ENCODE peak calls at places on chromosome 3, in ten cellular contexts. J is cardiac muscle cell; O is ovary; D is IMR-90; F is effector memory CD4-positive, alpha-beta T cell; Y is NB4; H is astrocyte of the spinal cord; P is SJSA1; L is lower leg skin; B is PC-9. U is an unnamed sample.

GRCh38 chr3:160381470-160381869 is 17.6 kb downstream of the IFT80 start:
- DNase-seq in J (no peak), O (no peak), D (peak; percentile 66), F (no peak), Y (no peak), H (no peak), P (no peak), L (no peak), B (no peak), U (no peak)

GRCh38 chr3:187662848-187663407 is 7.3 kb downstream of the SST start:
- DNase-seq in J (no peak), O (no peak), D (no peak), F (no peak), Y (peak; percentile 10), H (no peak), P (no peak), L (no peak), B (no peak), U (no peak)

GRCh38 chr3:58093573-58094195 is 85.5 kb downstream of the FLNB start:
- DNase-seq in J (no peak), O (no peak), D (peak; percentile 77), F (no peak), Y (peak; percentile 26), H (peak; percentile 82), P (peak; percentile 47), L (no peak), B (peak; percentile 67), U (no peak)

GRCh38 chr3:182979719-182980191 is 583 bp downstream of the DCUN1D1 start:
- DNase-seq in J (peak; percentile 57), O (peak; percentile 26), D (peak; percentile 5), F (no peak), Y (peak; percentile 63), H (peak; percentile 17), P (no peak), L (peak; percentile 87), B (peak; percentile 56), U (peak; percentile 39)

GRCh38 chr3:12178091-12178820 is 19.5 kb upstream of the TIMP4 start:
- DNase-seq in J (no peak), O (peak; percentile 43), D (peak; percentile 58), F (no peak), Y (peak; percentile 39), H (peak; percentile 72), P (no peak), L (peak; percentile 90), B (no peak), U (no peak)

GRCh38 chr3:46135475-46135874 is 72.6 kb downstream of the CCR1 start:
- DNase-seq in J (no peak), O (no peak), D (no peak), F (no peak), Y (peak; percentile 74), H (no peak), P (no peak), L (no peak), B (no peak), U (no peak)

GRCh38 chr3:51940648-51941421 is 869 bp downstream of the RRP9 start:
- DNase-seq in J (no peak), O (no peak), D (no peak), F (no peak), Y (no peak), H (no peak), P (no peak), L (peak; percentile 80), B (no peak), U (peak; percentile 4)

GRCh38 chr3:64575211-64575844 is 112.5 kb downstream of the ADAMTS9 start:
- DNase-seq in J (no peak), O (no peak), D (peak; percentile 18), F (no peak), Y (peak; percentile 3), H (peak; percentile 9), P (no peak), L (no peak), B (no peak), U (no peak)

GRCh38 chr3:53243165-53243564 is 12.7 kb downstream of the TKT start:
- DNase-seq in J (peak; percentile 35), O (no peak), D (no peak), F (no peak), Y (no peak), H (peak; percentile 62), P (peak; percentile 80), L (no peak), B (no peak), U (no peak)

GRCh38 chr3:181457190-181457589 is 254.5 kb upstream of the SOX2 start:
- DNase-seq in J (no peak), O (no peak), D (no peak), F (no peak), Y (no peak), H (peak; percentile 67), P (no peak), L (no peak), B (no peak), U (no peak)
- H3K4me3 ChIP-seq in J (no peak overlapping the region), O (no peak overlapping the region), D (no peak overlapping the region), F (no peak overlapping the region), Y (no peak overlapping the region), H (no peak overlapping the region), P (no peak overlapping the region), L (no peak overlapping the region), B (no peak overlapping the region), U (no peak overlapping the region)

DNA sequence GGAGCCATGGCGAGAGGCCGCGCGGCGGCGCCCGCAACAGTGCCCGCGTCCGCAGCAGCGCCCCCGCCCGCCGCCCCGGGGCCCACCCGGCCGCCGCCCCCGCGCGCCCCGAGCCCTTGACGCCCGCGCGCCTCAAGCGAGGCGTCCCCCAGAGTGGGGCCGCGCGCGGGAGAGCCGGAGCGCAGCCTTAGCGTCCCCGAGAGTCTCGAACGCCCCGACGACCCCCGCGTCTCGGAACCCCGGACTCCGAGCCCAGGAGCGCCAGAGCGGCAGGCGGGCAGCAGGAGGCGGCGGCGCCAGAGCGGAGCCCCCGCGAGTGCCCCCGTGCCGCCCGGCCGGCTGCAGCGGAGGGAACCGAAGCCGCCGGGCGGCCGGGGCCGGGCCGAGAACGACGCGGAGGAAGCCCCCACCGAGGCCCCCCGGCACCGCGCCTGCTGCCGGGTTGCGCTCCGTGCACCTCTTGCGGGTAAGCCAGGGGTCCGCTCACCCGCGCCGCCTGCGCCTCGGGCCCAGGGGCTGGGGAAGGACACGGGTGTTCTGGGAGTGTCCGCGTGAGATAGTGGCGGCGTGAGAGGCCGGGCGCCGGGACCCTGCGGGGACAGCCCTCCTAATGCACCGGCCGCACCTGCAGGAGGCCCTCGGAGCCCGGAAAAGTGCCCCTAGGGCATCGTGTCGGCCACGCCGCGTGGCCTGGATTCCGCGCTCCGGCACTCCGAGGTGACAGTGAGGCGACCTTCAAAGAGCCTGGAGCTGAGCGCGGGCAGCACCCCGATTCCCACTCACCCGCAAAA is 51.9 kb upstream of the ULK4 start:
- DNase-seq in J (peak; percentile 51), O (peak; percentile 36), D (no peak), F (peak; percentile 3), Y (peak; percentile 52), H (no peak), P (no peak), L (peak; percentile 90), B (peak; percentile 26), U (peak; percentile 54)
- H3K4me3 ChIP-seq in J (peak overlapping the region; percentile 81), O (peak overlapping the region; percentile 85), D (peak overlapping the region; percentile 95), F (peak overlapping the region; percentile 72), Y (peak overlapping the region; percentile 87), H (peak overlapping the region; percentile 62), P (peak overlapping the region; percentile 91), L (peak overlapping the region; percentile 83), B (peak overlapping the region; percentile 57), U (peak overlapping the region; percentile 89)

GRCh38 chr3:62965311-62965710 is 90.1 kb upstream of the CADPS start:
- DNase-seq in J (no peak), O (no peak), D (no peak), F (no peak), Y (no peak), H (no peak), P (no peak), L (no peak), B (no peak), U (no peak)

GRCh38 chr3:62961874-62962556 is 86.8 kb upstream of the CADPS start:
- DNase-seq in J (no peak), O (no peak), D (no peak), F (no peak), Y (no peak), H (no peak), P (no peak), L (no peak), B (no peak), U (no peak)

GRCh38 chr3:62968128-62968527 is 92.9 kb upstream of the CADPS start:
- DNase-seq in J (no peak), O (no peak), D (no peak), F (no peak), Y (no peak), H (no peak), P (no peak), L (no peak), B (no peak), U (no peak)

GRCh38 chr3:62962656-62963055 is 87.4 kb upstream of the CADPS start:
- DNase-seq in J (peak; percentile 64), O (no peak), D (no peak), F (no peak), Y (no peak), H (no peak), P (no peak), L (no peak), B (no peak), U (no peak)
- H3K4me3 ChIP-seq in J (no peak overlapping the region), O (no peak overlapping the region), D (no peak overlapping the region), F (no peak overlapping the region), Y (no peak overlapping the region), H (no peak overlapping the region), P (no peak overlapping the region), L (no peak overlapping the region), B (no peak overlapping the region), U (no peak overlapping the region)

GRCh38 chr3:194632211-194632982 is 822 bp downstream of the TMEM44 start:
- DNase-seq in J (no peak), O (peak; percentile 30), D (peak; percentile 38), F (no peak), Y (no peak), H (peak; percentile 35), P (no peak), L (peak; percentile 83), B (no peak), U (no peak)

GRCh38 chr3:194632983-194633348 is 253 bp downstream of the TMEM44 start:
- DNase-seq in J (no peak), O (peak; percentile 35), D (no peak), F (no peak), Y (no peak), H (no peak), P (no peak), L (peak; percentile 86), B (no peak), U (peak; percentile 47)

GRCh38 chr3:194633349-194634004 is at the start of gene TMEM44:
- DNase-seq in J (peak; percentile 91), O (peak; percentile 63), D (peak; percentile 69), F (peak; percentile 35), Y (peak; percentile 91), H (peak; percentile 81), P (peak; percentile 86), L (peak; percentile 92), B (peak; percentile 96), U (peak; percentile 90)

GRCh38 chr3:194637066-194637465 is 3.8 kb upstream of the TMEM44 start:
- DNase-seq in J (no peak), O (no peak), D (no peak), F (no peak), Y (no peak), H (no peak), P (no peak), L (peak; percentile 68), B (peak; percentile 34), U (no peak)

DNA sequence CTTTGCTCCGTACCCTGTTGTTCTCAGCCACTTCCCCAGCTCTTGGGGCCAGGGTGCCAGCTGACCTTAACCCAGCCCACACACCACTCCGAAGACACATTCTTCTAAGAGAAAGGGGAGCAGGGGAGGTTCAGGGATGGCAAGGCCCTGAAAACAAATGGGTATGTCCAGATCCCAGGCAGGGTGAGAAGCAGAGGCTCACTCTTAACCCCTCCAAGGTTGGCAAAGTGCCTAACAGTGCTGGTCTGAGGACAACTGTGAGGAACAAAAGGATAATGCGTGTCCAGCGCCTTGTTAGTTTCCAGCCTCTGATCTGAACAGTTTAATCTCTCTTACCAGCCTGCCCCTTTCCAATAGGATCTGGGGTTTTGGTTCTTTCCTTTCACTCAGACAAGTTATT is 1.5 kb downstream of the TMEM44 start:
- DNase-seq in J (no peak), O (no peak), D (no peak), F (no peak), Y (no peak), H (no peak), P (no peak), L (no peak), B (no peak), U (peak; percentile 15)
- H3K4me3 ChIP-seq in J (no peak overlapping the region), O (no peak overlapping the region), D (no peak overlapping the region), F (no peak overlapping the region), Y (no peak overlapping the region), H (no peak overlapping the region), P (no peak overlapping the region), L (no peak overlapping the region), B (no peak overlapping the region), U (no peak overlapping the region)

U was measured in Caco-2.